ENCODE peak calls at places on chromosomes 16 and 17, in ten cellular contexts. R is lung, M is tibial artery, G is small intestine, S is fibroblast of lung, K is upper lobe of right lung, N is left ventricle myocardium inferior, W is transverse colon, O is PC-3, T is stomach. L is an unnamed sample. For H3K27me3, the result is how much of the 10 kb centered on the place peaks cover.

GRCh38 chr17:41910701-41911391 is 7.9 kb downstream of the ACLY start:
- DNase-seq in G (no peak), T (no peak), S (peak), W (no peak), M (no peak), N (no peak), K (no peak), R (no peak), O (peak), L (no peak)

GRCh38 chr16:60642956-60643355 is 1393.3 kb downstream of the CDH8 start:
- DNase-seq in K (no peak), T (no peak), G (no peak), S (no peak), O (peak), N (no peak), R (no peak), M (no peak), W (no peak), L (no peak)

GRCh38 chr16:60217787-60218186 is 1483.7 kb upstream of the GOT2 start:
- DNase-seq in O (no peak), W (no peak), M (no peak), N (no peak), K (no peak), R (no peak), G (no peak), S (no peak), T (no peak), L (no peak)

GRCh38 chr17:51590071-51590470 is 329.7 kb downstream of the UTP18 start:
- DNase-seq in G (no peak), T (no peak), M (no peak), N (no peak), O (no peak), K (no peak), R (no peak), S (no peak), W (no peak), L (no peak)

GRCh38 chr16:86231321-86231995 is 278.9 kb upstream of the FOXF1 start:
- DNase-seq in G (no peak), T (no peak), K (no peak), R (no peak), M (no peak), N (no peak), S (no peak), W (no peak), O (no peak), L (no peak)

GRCh38 chr17:62631936-62632924 is 4.8 kb downstream of the MRC2 start:
- DNase-seq in O (no peak), K (no peak), M (no peak), W (no peak), R (no peak), G (no peak), N (no peak), T (no peak), S (no peak), L (no peak)

GRCh38 chr17:80424878-80425765 is 10.2 kb downstream of the ENDOV start:
- DNase-seq in R (no peak), O (no peak), T (no peak), N (no peak), G (no peak), K (no peak), M (no peak), W (no peak), S (no peak), L (peak)

GRCh38 chr16:20385844-20386832 is 18.4 kb downstream of the PDILT start:
- DNase-seq in W (peak), O (peak), R (peak), S (peak), M (peak), T (peak), K (peak), N (peak), G (peak), L (peak)

GRCh38 chr16:69186642-69187386 is at the start of gene SNTB2:
- DNase-seq in O (peak), K (peak), W (peak), T (peak), M (peak), G (peak), S (peak), R (peak), N (peak), L (peak)

GRCh38 chr16:50502616-50503000 is 45.6 kb upstream of the NKD1 start:
- DNase-seq in W (no peak), R (no peak), S (no peak), N (no peak), G (no peak), M (no peak), K (no peak), O (no peak), T (no peak), L (no peak)

GRCh38 chr17:8820311-8821010 is 21.3 kb upstream of the MFSD6L start:
- DNase-seq in W (no peak), S (no peak), R (no peak), O (no peak), G (no peak), K (no peak), N (no peak), T (no peak), M (no peak), L (no peak)

GRCh38 chr16:20181386-20181785 is 107.7 kb upstream of the GPR139 start:
- DNase-seq in N (no peak), R (no peak), M (no peak), T (no peak), K (no peak), G (no peak), W (no peak), S (no peak), O (no peak), L (no peak)

GRCh38 chr17:18968945-18969887 is 17.3 kb downstream of the SLC5A10 start:
- DNase-seq in T (peak), W (peak), S (no peak), M (no peak), O (peak), K (no peak), G (peak), N (no peak), R (peak), L (no peak)

GRCh38 chr17:3965123-3965800 is 1.0 kb upstream of the ATP2A3 start:
- DNase-seq in G (peak), M (peak), K (peak), S (peak), R (peak), N (peak), T (peak), W (peak), O (peak), L (peak)

GRCh38 chr17:6508026-6508425 is 48.3 kb downstream of the PITPNM3 start:
- DNase-seq in K (peak), M (no peak), W (no peak), S (no peak), R (no peak), G (no peak), N (no peak), O (no peak), T (no peak), L (no peak)

GRCh38 chr16:350203-350602 is 2.3 kb downstream of the AXIN1 start:
- DNase-seq in R (no peak), G (no peak), T (no peak), N (no peak), K (no peak), W (peak), S (no peak), M (no peak), O (no peak), L (no peak)

GRCh38 chr16:1430759-1431496 is at the start of gene PERCC1:
- DNase-seq in M (no peak), O (peak), N (no peak), K (no peak), R (no peak), G (peak), S (no peak), T (peak), W (no peak), L (no peak)

GRCh38 chr17:80498242-80498919 is 22.0 kb upstream of the NPTX1 start:
- DNase-seq in S (peak), K (no peak), T (no peak), W (peak), M (peak), R (no peak), N (no peak), O (no peak), G (no peak), L (no peak)

GRCh38 chr17:42554250-42555121 is 1.8 kb downstream of the HSD17B1 start:
- DNase-seq in W (peak), G (peak), K (peak), S (peak), M (peak), N (peak), T (peak), O (peak), R (peak), L (peak)

GRCh38 chr16:27305342-27305741 is 8.4 kb upstream of the IL4R start:
- DNase-seq in K (no peak), G (no peak), O (no peak), S (no peak), T (no peak), R (no peak), M (no peak), N (no peak), W (no peak), L (no peak)

GRCh38 chr17:73630957-73631595 is 13.2 kb downstream of the SDK2 start:
- DNase-seq in G (no peak), S (no peak), R (no peak), M (no peak), O (no peak), K (peak), N (no peak), T (no peak), W (no peak), L (no peak)

GRCh38 chr16:65083181-65083845 is 38.5 kb downstream of the CDH11 start:
- DNase-seq in O (peak), T (no peak), S (no peak), K (no peak), W (no peak), G (no peak), M (no peak), R (no peak), N (no peak), L (no peak)

GRCh38 chr17:49089094-49089493 is 43.5 kb upstream of the B4GALNT2 start:
- DNase-seq in K (no peak), N (no peak), S (no peak), W (no peak), R (no peak), T (no peak), M (no peak), G (peak), O (peak), L (no peak)

GRCh38 chr16:86710602-86710950 is 132.2 kb downstream of the FOXL1 start:
- DNase-seq in K (no peak), N (no peak), T (no peak), S (no peak), R (no peak), W (no peak), G (no peak), M (no peak), O (no peak), L (no peak)

GRCh38 chr17:45020354-45021138 is 30.9 kb downstream of the DCAKD start:
- DNase-seq in T (peak), G (no peak), M (peak), N (no peak), R (no peak), W (peak), K (no peak), O (no peak), S (peak), L (no peak)

GRCh38 chr17:39351508-39351907 is 49.9 kb downstream of the FBXL20 start:
- DNase-seq in S (no peak), R (no peak), T (no peak), N (no peak), W (no peak), M (no peak), O (no peak), G (peak), K (no peak), L (no peak)

GRCh38 chr17:71438631-71439146 is 682.1 kb upstream of the SOX9 start:
- DNase-seq in O (peak), S (peak), K (no peak), W (no peak), G (no peak), M (peak), T (no peak), N (no peak), R (peak), L (peak)

GRCh38 chr16:22284637-22285515 is 12.3 kb upstream of the POLR3E start:
- DNase-seq in K (no peak), N (no peak), T (no peak), G (no peak), R (no peak), M (no peak), O (no peak), W (no peak), S (peak), L (no peak)

GRCh38 chr17:35022536-35023063 is 40.9 kb downstream of the RFFL start:
- DNase-seq in M (peak), T (peak), R (peak), O (peak), S (peak), G (peak), W (peak), N (peak), K (peak), L (no peak)
- H3K27ac ChIP-seq in M (peak), T (peak), R (peak), O (peak), S (peak), G (peak), W (peak), N (peak), K (peak), L (peak)

GRCh38 chr17:78129385-78130079 is 977 bp upstream of the TMC6 start:
- DNase-seq in S (no peak), T (no peak), N (no peak), M (no peak), G (no peak), K (no peak), R (no peak), O (no peak), W (peak), L (peak)
- H3K4me3 ChIP-seq in S (no peak), T (peak), N (peak), M (no peak), G (no peak), K (peak), R (no peak), O (peak), W (no peak), L (no peak)

GRCh38 chr17:33086041-33086440 is 94.4 kb downstream of the SPACA3 start:
- DNase-seq in W (no peak), S (no peak), N (no peak), T (no peak), M (no peak), K (no peak), O (no peak), G (no peak), R (no peak), L (no peak)
- H3K27me3 ChIP-seq in W (under half), S (under half), N (half or more), T (under half), M (under half), K (under half), O (under half), G (under half), R (under half), L (under half)

DNA sequence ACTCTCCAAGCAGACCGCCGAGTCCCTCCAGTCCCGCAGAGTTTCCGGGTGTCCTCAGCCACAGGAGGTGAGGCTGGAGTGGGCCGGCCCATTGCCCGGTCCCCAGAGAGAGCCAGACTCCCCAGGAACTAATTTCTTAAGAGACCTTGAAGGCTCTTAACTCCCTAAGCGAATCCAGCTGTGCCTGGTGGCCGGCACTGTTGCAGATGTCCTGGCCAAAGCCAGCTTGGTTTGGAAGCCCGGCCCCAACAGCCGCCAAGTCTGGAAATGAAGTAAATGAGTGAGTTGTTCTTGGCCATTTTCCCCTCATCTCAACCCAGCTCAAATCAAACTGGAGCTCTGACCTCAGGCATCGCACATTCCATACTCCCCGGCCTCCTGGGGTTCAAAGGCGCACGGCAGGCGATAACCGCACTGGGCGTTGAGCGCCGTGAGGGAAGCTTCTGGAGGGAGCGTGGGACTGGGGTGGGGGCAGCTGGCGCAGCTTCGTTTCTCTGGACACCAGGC is 42.0 kb downstream of the CMIP start:
- DNase-seq in O (no peak), K (no peak), G (no peak), W (no peak), R (no peak), S (peak), N (peak), T (peak), M (peak), L (no peak)
- H3K27ac ChIP-seq in O (no peak), K (no peak), G (peak), W (peak), R (no peak), S (peak), N (no peak), T (peak), M (no peak), L (no peak)